ENCODE peak calls at places on chromosomes 6 and 20, in seven cellular contexts. One of them, this sample, is unnamed.

GRCh38 chr6:20688710-20689500 is 154.6 kb downstream of the CDKAL1 start:
- DNase-seq in transverse colon: no peak
- DNase-seq in cardiac muscle cell: peak; percentile 68
- DNase-seq in heart left ventricle: no peak
- DNase-seq in HCT116: no peak
- DNase-seq in HFF-Myc: no peak
- DNase-seq in GM06990: no peak
- DNase-seq in this sample: no peak

GRCh38 chr6:1984346-1984994 is 260.9 kb downstream of the GMDS start:
- DNase-seq in heart left ventricle: no peak
- DNase-seq in HFF-Myc: no peak
- DNase-seq in GM06990: no peak
- DNase-seq in cardiac muscle cell: no peak
- DNase-seq in transverse colon: no peak
- DNase-seq in HCT116: no peak
- DNase-seq in this sample: no peak

GRCh38 chr6:89067796-89068195 is 12.8 kb upstream of the PNRC1 start:
- DNase-seq in transverse colon: no peak
- DNase-seq in HCT116: no peak
- DNase-seq in GM06990: no peak
- DNase-seq in HFF-Myc: no peak
- DNase-seq in cardiac muscle cell: no peak
- DNase-seq in heart left ventricle: no peak
- DNase-seq in this sample: no peak

GRCh38 chr6:35993150-35993549 is 31.3 kb downstream of the SLC26A8 start:
- DNase-seq in HFF-Myc: no peak
- DNase-seq in GM06990: no peak
- DNase-seq in transverse colon: no peak
- DNase-seq in cardiac muscle cell: no peak
- DNase-seq in HCT116: no peak
- DNase-seq in heart left ventricle: no peak
- DNase-seq in this sample: no peak

GRCh38 chr6:20564269-20564668 is 30.0 kb downstream of the CDKAL1 start:
- DNase-seq in HCT116: peak; percentile 19
- DNase-seq in heart left ventricle: no peak
- DNase-seq in GM06990: no peak
- DNase-seq in transverse colon: no peak
- DNase-seq in cardiac muscle cell: peak; percentile 52
- DNase-seq in HFF-Myc: no peak
- DNase-seq in this sample: no peak

GRCh38 chr6:94562846-94563245 is 1014.5 kb upstream of the MANEA start:
- DNase-seq in transverse colon: no peak
- DNase-seq in cardiac muscle cell: no peak
- DNase-seq in GM06990: no peak
- DNase-seq in heart left ventricle: no peak
- DNase-seq in HCT116: no peak
- DNase-seq in HFF-Myc: no peak
- DNase-seq in this sample: no peak

GRCh38 chr6:92126088-92126487 is 1293.3 kb downstream of the EPHA7 start:
- DNase-seq in transverse colon: no peak
- DNase-seq in heart left ventricle: no peak
- DNase-seq in HCT116: no peak
- DNase-seq in GM06990: no peak
- DNase-seq in cardiac muscle cell: no peak
- DNase-seq in HFF-Myc: no peak
- DNase-seq in this sample: no peak

GRCh38 chr6:126661646-126662045 is 321.7 kb downstream of the CENPW start:
- DNase-seq in GM06990: no peak
- DNase-seq in heart left ventricle: no peak
- DNase-seq in cardiac muscle cell: peak; percentile 76
- DNase-seq in HCT116: no peak
- DNase-seq in transverse colon: no peak
- DNase-seq in HFF-Myc: no peak
- DNase-seq in this sample: no peak

GRCh38 chr6:93721386-93722048 is 302.2 kb upstream of the EPHA7 start:
- DNase-seq in cardiac muscle cell: peak; percentile 53
- DNase-seq in heart left ventricle: no peak
- DNase-seq in GM06990: no peak
- DNase-seq in transverse colon: no peak
- DNase-seq in HCT116: no peak
- DNase-seq in HFF-Myc: no peak
- DNase-seq in this sample: peak; percentile 11

GRCh38 chr20:31605902-31606677 is 1.0 kb downstream of the ID1 start:
- DNase-seq in cardiac muscle cell: peak; percentile 39
- DNase-seq in GM06990: no peak
- DNase-seq in HCT116: no peak
- DNase-seq in transverse colon: peak; percentile 57
- DNase-seq in HFF-Myc: no peak
- DNase-seq in heart left ventricle: peak; percentile 41
- DNase-seq in this sample: peak; percentile 45
- TF ChIP-seq CTCF in cardiac muscle cell: no peak
- TF ChIP-seq CTCF in GM06990: no peak
- TF ChIP-seq CTCF in HCT116: no peak
- TF ChIP-seq CTCF in transverse colon: no peak
- TF ChIP-seq CTCF in HFF-Myc: no peak
- TF ChIP-seq CTCF in heart left ventricle: no peak
- TF ChIP-seq CTCF in this sample: no peak

GRCh38 chr6:107977283-107977682 is 19.3 kb upstream of the SEC63 start:
- DNase-seq in transverse colon: no peak
- DNase-seq in HFF-Myc: no peak
- DNase-seq in cardiac muscle cell: peak; percentile 58
- DNase-seq in heart left ventricle: no peak
- DNase-seq in HCT116: no peak
- DNase-seq in GM06990: no peak
- DNase-seq in this sample: no peak
- TF ChIP-seq CTCF in transverse colon: peak; percentile 30
- TF ChIP-seq CTCF in HFF-Myc: peak; percentile 38
- TF ChIP-seq CTCF in cardiac muscle cell: peak; percentile 52
- TF ChIP-seq CTCF in heart left ventricle: peak; percentile 38
- TF ChIP-seq CTCF in HCT116: peak; percentile 62
- TF ChIP-seq CTCF in GM06990: peak; percentile 35
- TF ChIP-seq CTCF in this sample: peak; percentile 35

DNA sequence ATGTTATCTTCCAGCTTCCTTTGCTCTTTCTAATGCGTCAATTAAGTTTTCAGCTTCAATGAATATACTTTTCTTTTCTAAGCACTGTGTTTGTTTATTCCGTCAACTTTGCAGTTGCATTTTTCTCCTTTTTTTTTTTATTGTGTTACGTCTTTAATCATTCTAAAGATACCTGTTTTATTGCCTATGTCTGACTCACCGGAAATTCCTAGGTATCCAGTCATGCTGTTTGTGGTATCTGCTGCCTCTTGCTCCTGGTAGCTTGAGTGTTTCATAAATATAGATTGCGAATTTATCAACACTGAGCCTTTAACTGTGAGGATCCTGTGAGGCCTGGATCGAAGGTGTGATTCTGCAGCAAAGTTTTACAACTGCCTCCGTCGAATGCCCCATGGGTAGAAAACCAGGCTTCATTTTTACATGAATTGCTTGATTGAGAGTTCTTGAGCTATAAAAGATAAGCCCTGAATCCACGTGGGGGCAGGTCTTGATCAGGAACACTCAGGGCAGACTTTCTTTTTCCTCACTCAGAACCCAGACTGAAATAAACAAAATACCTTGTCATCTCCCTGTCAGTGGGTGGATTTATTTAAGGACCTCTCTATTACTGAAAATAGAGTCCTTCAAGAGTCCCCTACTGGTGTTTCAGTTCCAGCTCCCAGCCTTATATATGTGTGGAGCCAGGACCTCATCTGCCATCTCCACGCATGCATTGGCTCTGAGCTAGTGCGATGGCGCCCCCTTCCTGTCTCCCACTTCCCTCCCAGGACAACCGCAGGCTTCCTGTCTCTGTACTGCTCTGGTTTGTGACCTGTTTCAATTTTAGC is 60.1 kb upstream of the LRRC1 start:
- DNase-seq in heart left ventricle: peak; percentile 37
- DNase-seq in transverse colon: peak; percentile 68
- DNase-seq in HCT116: peak; percentile 92
- DNase-seq in cardiac muscle cell: peak; percentile 58
- DNase-seq in GM06990: no peak
- DNase-seq in HFF-Myc: peak; percentile 75
- DNase-seq in this sample: peak; percentile 31
- TF ChIP-seq CTCF in heart left ventricle: no peak
- TF ChIP-seq CTCF in transverse colon: peak; percentile 22
- TF ChIP-seq CTCF in HCT116: peak; percentile 83
- TF ChIP-seq CTCF in cardiac muscle cell: peak; percentile 52
- TF ChIP-seq CTCF in GM06990: peak; percentile 53
- TF ChIP-seq CTCF in HFF-Myc: peak; percentile 68
- TF ChIP-seq CTCF in this sample: peak; percentile 27

DNA sequence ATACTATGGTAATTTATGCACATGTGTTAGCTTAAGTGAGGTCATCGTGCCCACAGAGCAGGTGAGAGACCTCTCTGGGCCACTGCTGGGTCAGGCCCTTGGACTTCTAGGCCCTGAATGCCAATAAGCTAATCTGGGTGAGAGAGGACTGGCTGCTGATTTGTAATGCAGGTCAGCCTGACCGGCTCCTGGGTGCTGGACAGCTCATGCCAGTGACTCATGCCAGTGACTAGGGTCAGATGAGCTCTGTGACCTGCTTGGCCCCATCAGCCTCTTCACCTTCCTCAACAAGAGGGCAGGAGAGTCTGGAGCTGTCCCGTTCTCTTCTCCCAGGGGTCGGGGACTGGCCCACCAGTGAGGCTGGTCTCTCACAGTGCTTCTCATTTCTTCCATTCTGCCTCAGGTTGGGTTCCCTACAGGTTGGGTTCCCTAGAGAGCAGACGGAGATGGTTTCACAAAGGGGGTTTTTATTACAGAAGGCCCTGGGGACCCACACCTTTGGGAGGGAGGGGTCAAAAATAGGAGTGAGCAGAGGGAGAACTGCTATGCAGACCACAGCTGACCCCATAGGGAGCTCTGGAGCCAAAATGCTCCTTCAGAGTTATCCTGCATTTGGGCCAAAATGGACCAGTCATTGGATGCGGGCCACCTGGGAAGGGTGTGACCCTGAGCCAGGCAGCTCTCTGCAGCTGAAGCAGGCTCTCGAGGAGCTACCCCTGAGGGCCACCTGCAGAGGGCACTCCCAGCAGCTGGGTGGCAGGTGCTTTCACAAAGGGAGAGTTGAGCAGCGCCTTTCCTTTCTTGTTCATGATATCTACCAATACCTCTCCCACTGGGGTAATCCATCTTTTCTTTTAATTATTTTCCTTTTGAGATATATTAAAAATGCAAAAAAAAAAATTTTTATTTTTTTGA is 2.2 kb upstream of the OXT start:
- DNase-seq in cardiac muscle cell: no peak
- DNase-seq in GM06990: no peak
- DNase-seq in heart left ventricle: no peak
- DNase-seq in HCT116: no peak
- DNase-seq in HFF-Myc: no peak
- DNase-seq in transverse colon: no peak
- DNase-seq in this sample: no peak
- TF ChIP-seq CTCF in cardiac muscle cell: no peak
- TF ChIP-seq CTCF in GM06990: peak; percentile 49
- TF ChIP-seq CTCF in heart left ventricle: no peak
- TF ChIP-seq CTCF in HCT116: peak; percentile 41
- TF ChIP-seq CTCF in HFF-Myc: no peak
- TF ChIP-seq CTCF in transverse colon: peak; percentile 14
- TF ChIP-seq CTCF in this sample: no peak

GRCh38 chr6:6131492-6132109 is 124.9 kb upstream of the NRN1 start:
- DNase-seq in cardiac muscle cell: no peak
- DNase-seq in HFF-Myc: no peak
- DNase-seq in HCT116: peak; percentile 10
- DNase-seq in heart left ventricle: no peak
- DNase-seq in transverse colon: no peak
- DNase-seq in GM06990: peak; percentile 3
- DNase-seq in this sample: peak; percentile 10
- TF ChIP-seq CTCF in cardiac muscle cell: no peak
- TF ChIP-seq CTCF in HFF-Myc: peak; percentile 31
- TF ChIP-seq CTCF in HCT116: peak; percentile 70
- TF ChIP-seq CTCF in heart left ventricle: no peak
- TF ChIP-seq CTCF in transverse colon: peak; percentile 36
- TF ChIP-seq CTCF in GM06990: peak; percentile 72
- TF ChIP-seq CTCF in this sample: peak; percentile 55

DNA sequence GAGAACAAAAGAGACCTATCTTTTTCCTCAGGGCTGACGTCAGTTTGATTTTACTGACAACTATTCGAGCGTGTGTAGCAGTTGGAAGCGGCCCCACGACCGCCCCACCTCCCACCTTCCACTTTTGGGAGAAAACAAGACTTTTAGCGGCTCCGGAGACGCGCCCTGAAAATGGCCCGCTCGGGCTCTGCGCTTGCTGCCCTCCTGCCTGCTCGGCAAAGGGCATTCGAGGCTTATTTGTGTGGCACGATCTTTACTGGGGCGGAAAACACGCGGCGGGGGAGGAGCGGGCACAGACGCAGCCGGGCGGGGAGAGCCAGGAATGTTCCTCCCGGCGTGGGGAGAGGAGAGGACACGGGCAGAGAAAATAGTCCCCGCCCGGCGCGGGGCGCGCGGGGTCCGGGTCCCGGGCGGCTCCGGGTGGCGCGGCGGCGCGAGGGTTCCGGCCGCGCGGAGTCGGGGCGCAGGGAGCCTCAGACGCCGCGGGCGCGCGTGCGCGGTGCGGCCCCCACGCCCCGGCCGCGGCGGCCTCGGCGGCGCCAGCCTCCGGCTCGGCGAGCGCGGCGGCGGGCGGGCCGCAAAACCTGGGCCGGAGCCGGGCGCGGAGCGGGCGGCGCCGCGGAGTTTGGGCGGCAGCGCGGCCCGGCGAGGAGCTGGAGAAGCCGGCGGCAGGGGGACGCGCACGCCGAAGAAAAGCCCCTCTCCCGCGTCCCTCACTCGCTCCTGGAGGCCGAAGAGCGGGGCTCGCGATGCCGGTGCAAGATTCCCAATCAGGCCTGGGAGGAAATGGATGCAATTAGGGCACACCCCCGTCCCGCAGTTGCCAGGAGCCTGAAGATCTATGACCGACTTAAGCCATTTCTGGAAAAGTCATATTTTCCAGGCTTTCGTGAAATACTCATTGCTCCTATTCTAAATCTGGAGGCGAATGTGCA is 90.0 kb upstream of the ARID1B start:
- DNase-seq in GM06990: peak; percentile 88
- DNase-seq in HCT116: peak; percentile 40
- DNase-seq in cardiac muscle cell: peak; percentile 91
- DNase-seq in transverse colon: peak; percentile 90
- DNase-seq in heart left ventricle: peak; percentile 94
- DNase-seq in HFF-Myc: peak; percentile 26
- DNase-seq in this sample: peak; percentile 76
- TF ChIP-seq CTCF in GM06990: no peak
- TF ChIP-seq CTCF in HCT116: no peak
- TF ChIP-seq CTCF in cardiac muscle cell: no peak
- TF ChIP-seq CTCF in transverse colon: no peak
- TF ChIP-seq CTCF in heart left ventricle: no peak
- TF ChIP-seq CTCF in HFF-Myc: no peak
- TF ChIP-seq CTCF in this sample: no peak

DNA sequence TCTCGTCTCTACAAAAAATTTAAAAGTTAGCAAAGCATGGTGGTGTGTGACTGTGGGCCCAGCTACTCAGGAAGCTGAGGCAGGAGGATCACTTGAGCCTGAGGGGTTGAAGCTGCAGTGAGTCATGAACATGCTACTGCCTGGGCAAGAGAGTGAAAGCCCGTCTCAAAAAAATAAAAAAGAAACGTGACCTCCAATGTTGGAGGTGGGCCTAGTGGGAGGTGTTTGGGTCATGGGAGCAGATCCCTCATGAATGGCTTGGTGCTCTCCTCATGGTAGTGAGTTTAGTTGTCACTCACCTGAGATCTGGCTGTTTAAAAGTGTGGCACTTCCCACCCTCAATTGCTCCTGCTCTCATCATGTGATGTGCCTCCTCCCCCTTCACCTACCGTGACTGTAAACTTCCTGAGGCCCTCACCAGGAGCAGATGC is 24.3 kb downstream of the RBL1 start:
- DNase-seq in GM06990: no peak
- DNase-seq in HFF-Myc: no peak
- DNase-seq in HCT116: no peak
- DNase-seq in transverse colon: no peak
- DNase-seq in heart left ventricle: no peak
- DNase-seq in cardiac muscle cell: peak; percentile 23
- DNase-seq in this sample: no peak
- TF ChIP-seq CTCF in GM06990: no peak
- TF ChIP-seq CTCF in HFF-Myc: no peak
- TF ChIP-seq CTCF in HCT116: no peak
- TF ChIP-seq CTCF in transverse colon: no peak
- TF ChIP-seq CTCF in heart left ventricle: no peak
- TF ChIP-seq CTCF in cardiac muscle cell: no peak
- TF ChIP-seq CTCF in this sample: no peak